ENCODE peak calls at places on chromosomes 11 and 22, in nine cellular contexts. One of them, this sample, is unnamed.

GRCh38 chr11:96254087-96254486 is 88.9 kb downstream of the MAML2 start:
- DNase-seq in cardiac muscle cell: peak; percentile 94
- DNase-seq in upper lobe of right lung: no peak
- DNase-seq in fibroblast of gingiva: no peak
- DNase-seq in RPMI8226: no peak
- DNase-seq in NCI-H1105: no peak
- DNase-seq in stimulated activated CD8-positive, alpha-beta memory T cell treated with anti-CD3 and anti-CD28 coated beads, Interleukin-15, amount 100 ng/mL, for 1 hour: no peak
- DNase-seq in AG10803: peak; percentile 71
- DNase-seq in GM03348: peak; percentile 70
- DNase-seq in this sample: no peak

GRCh38 chr11:46457659-46458058 is 66.1 kb upstream of the CHRM4 start:
- DNase-seq in cardiac muscle cell: peak; percentile 54
- DNase-seq in AG10803: no peak
- DNase-seq in GM03348: no peak
- DNase-seq in stimulated activated CD8-positive, alpha-beta memory T cell treated with anti-CD3 and anti-CD28 coated beads, Interleukin-15, amount 100 ng/mL, for 1 hour: no peak
- DNase-seq in NCI-H1105: no peak
- DNase-seq in RPMI8226: no peak
- DNase-seq in fibroblast of gingiva: peak; percentile 19
- DNase-seq in upper lobe of right lung: peak; percentile 86
- DNase-seq in this sample: no peak

GRCh38 chr11:61757213-61757862 is 4.9 kb downstream of the MYRF start:
- DNase-seq in cardiac muscle cell: no peak
- DNase-seq in AG10803: no peak
- DNase-seq in NCI-H1105: no peak
- DNase-seq in stimulated activated CD8-positive, alpha-beta memory T cell treated with anti-CD3 and anti-CD28 coated beads, Interleukin-15, amount 100 ng/mL, for 1 hour: no peak
- DNase-seq in fibroblast of gingiva: no peak
- DNase-seq in RPMI8226: no peak
- DNase-seq in GM03348: no peak
- DNase-seq in upper lobe of right lung: no peak
- DNase-seq in this sample: no peak

GRCh38 chr22:29129644-29130201 is 56.9 kb downstream of the KREMEN1 start:
- DNase-seq in cardiac muscle cell: no peak
- DNase-seq in upper lobe of right lung: no peak
- DNase-seq in stimulated activated CD8-positive, alpha-beta memory T cell treated with anti-CD3 and anti-CD28 coated beads, Interleukin-15, amount 100 ng/mL, for 1 hour: no peak
- DNase-seq in AG10803: no peak
- DNase-seq in NCI-H1105: peak; percentile 38
- DNase-seq in fibroblast of gingiva: no peak
- DNase-seq in GM03348: no peak
- DNase-seq in RPMI8226: no peak
- DNase-seq in this sample: no peak

GRCh38 chr11:17572359-17572690 is 25.3 kb downstream of the OTOG start:
- DNase-seq in AG10803: no peak
- DNase-seq in NCI-H1105: no peak
- DNase-seq in fibroblast of gingiva: no peak
- DNase-seq in cardiac muscle cell: no peak
- DNase-seq in RPMI8226: no peak
- DNase-seq in upper lobe of right lung: no peak
- DNase-seq in GM03348: no peak
- DNase-seq in stimulated activated CD8-positive, alpha-beta memory T cell treated with anti-CD3 and anti-CD28 coated beads, Interleukin-15, amount 100 ng/mL, for 1 hour: no peak
- DNase-seq in this sample: no peak

GRCh38 chr22:38467904-38468760 is at the start of gene KDELR3:
- DNase-seq in AG10803: peak; percentile 70
- DNase-seq in cardiac muscle cell: peak; percentile 85
- DNase-seq in stimulated activated CD8-positive, alpha-beta memory T cell treated with anti-CD3 and anti-CD28 coated beads, Interleukin-15, amount 100 ng/mL, for 1 hour: no peak
- DNase-seq in NCI-H1105: no peak
- DNase-seq in GM03348: peak; percentile 99
- DNase-seq in fibroblast of gingiva: peak; percentile 62
- DNase-seq in upper lobe of right lung: peak; percentile 86
- DNase-seq in RPMI8226: peak; percentile 49
- DNase-seq in this sample: no peak

GRCh38 chr11:45332486-45332934 is 46.4 kb upstream of the SYT13 start:
- DNase-seq in stimulated activated CD8-positive, alpha-beta memory T cell treated with anti-CD3 and anti-CD28 coated beads, Interleukin-15, amount 100 ng/mL, for 1 hour: no peak
- DNase-seq in NCI-H1105: peak; percentile 48
- DNase-seq in fibroblast of gingiva: no peak
- DNase-seq in GM03348: peak; percentile 82
- DNase-seq in cardiac muscle cell: peak; percentile 66
- DNase-seq in AG10803: peak; percentile 23
- DNase-seq in RPMI8226: peak; percentile 25
- DNase-seq in upper lobe of right lung: no peak
- DNase-seq in this sample: no peak

GRCh38 chr11:7905961-7906429 is 25.1 kb downstream of the OR10A6 start:
- DNase-seq in RPMI8226: peak; percentile 42
- DNase-seq in fibroblast of gingiva: no peak
- DNase-seq in GM03348: no peak
- DNase-seq in upper lobe of right lung: peak; percentile 72
- DNase-seq in AG10803: no peak
- DNase-seq in NCI-H1105: no peak
- DNase-seq in cardiac muscle cell: no peak
- DNase-seq in stimulated activated CD8-positive, alpha-beta memory T cell treated with anti-CD3 and anti-CD28 coated beads, Interleukin-15, amount 100 ng/mL, for 1 hour: no peak
- DNase-seq in this sample: no peak

GRCh38 chr22:45450931-45451651 is 37.6 kb downstream of the RIBC2 start:
- DNase-seq in AG10803: peak; percentile 99
- DNase-seq in GM03348: peak; percentile 87
- DNase-seq in cardiac muscle cell: peak; percentile 88
- DNase-seq in RPMI8226: no peak
- DNase-seq in upper lobe of right lung: no peak
- DNase-seq in NCI-H1105: no peak
- DNase-seq in fibroblast of gingiva: peak; percentile 98
- DNase-seq in stimulated activated CD8-positive, alpha-beta memory T cell treated with anti-CD3 and anti-CD28 coated beads, Interleukin-15, amount 100 ng/mL, for 1 hour: no peak
- DNase-seq in this sample: peak; percentile 28

GRCh38 chr22:45688606-45689080 is 17.0 kb downstream of the ATXN10 start:
- DNase-seq in upper lobe of right lung: no peak
- DNase-seq in RPMI8226: no peak
- DNase-seq in stimulated activated CD8-positive, alpha-beta memory T cell treated with anti-CD3 and anti-CD28 coated beads, Interleukin-15, amount 100 ng/mL, for 1 hour: no peak
- DNase-seq in cardiac muscle cell: peak; percentile 91
- DNase-seq in GM03348: peak; percentile 74
- DNase-seq in AG10803: peak; percentile 92
- DNase-seq in NCI-H1105: no peak
- DNase-seq in fibroblast of gingiva: peak; percentile 79
- DNase-seq in this sample: no peak

GRCh38 chr11:72871089-72871488 is 56.9 kb downstream of the ATG16L2 start:
- DNase-seq in upper lobe of right lung: no peak
- DNase-seq in cardiac muscle cell: peak; percentile 59
- DNase-seq in fibroblast of gingiva: peak; percentile 7
- DNase-seq in NCI-H1105: no peak
- DNase-seq in stimulated activated CD8-positive, alpha-beta memory T cell treated with anti-CD3 and anti-CD28 coated beads, Interleukin-15, amount 100 ng/mL, for 1 hour: no peak
- DNase-seq in GM03348: no peak
- DNase-seq in AG10803: peak; percentile 11
- DNase-seq in RPMI8226: no peak
- DNase-seq in this sample: no peak

GRCh38 chr22:46708766-46709330 is 29.2 kb downstream of the CERK start:
- DNase-seq in upper lobe of right lung: no peak
- DNase-seq in RPMI8226: no peak
- DNase-seq in AG10803: no peak
- DNase-seq in stimulated activated CD8-positive, alpha-beta memory T cell treated with anti-CD3 and anti-CD28 coated beads, Interleukin-15, amount 100 ng/mL, for 1 hour: no peak
- DNase-seq in cardiac muscle cell: no peak
- DNase-seq in fibroblast of gingiva: no peak
- DNase-seq in GM03348: no peak
- DNase-seq in NCI-H1105: no peak
- DNase-seq in this sample: no peak

GRCh38 chr22:42621505-42622002 is 6.9 kb upstream of the POLDIP3 start:
- DNase-seq in GM03348: peak; percentile 90
- DNase-seq in AG10803: peak; percentile 80
- DNase-seq in RPMI8226: peak; percentile 58
- DNase-seq in NCI-H1105: peak; percentile 11
- DNase-seq in fibroblast of gingiva: peak; percentile 73
- DNase-seq in cardiac muscle cell: peak; percentile 72
- DNase-seq in stimulated activated CD8-positive, alpha-beta memory T cell treated with anti-CD3 and anti-CD28 coated beads, Interleukin-15, amount 100 ng/mL, for 1 hour: peak; percentile 20
- DNase-seq in upper lobe of right lung: peak; percentile 88
- DNase-seq in this sample: no peak

GRCh38 chr11:134768463-134768862 is 356.4 kb upstream of the B3GAT1 start:
- DNase-seq in fibroblast of gingiva: no peak
- DNase-seq in RPMI8226: no peak
- DNase-seq in NCI-H1105: no peak
- DNase-seq in AG10803: no peak
- DNase-seq in cardiac muscle cell: no peak
- DNase-seq in GM03348: no peak
- DNase-seq in stimulated activated CD8-positive, alpha-beta memory T cell treated with anti-CD3 and anti-CD28 coated beads, Interleukin-15, amount 100 ng/mL, for 1 hour: no peak
- DNase-seq in upper lobe of right lung: no peak
- DNase-seq in this sample: no peak

GRCh38 chr11:127843483-127844396 is 743.6 kb downstream of the ETS1 start:
- DNase-seq in RPMI8226: peak; percentile 68
- DNase-seq in NCI-H1105: peak; percentile 81
- DNase-seq in stimulated activated CD8-positive, alpha-beta memory T cell treated with anti-CD3 and anti-CD28 coated beads, Interleukin-15, amount 100 ng/mL, for 1 hour: peak; percentile 33
- DNase-seq in GM03348: peak; percentile 84
- DNase-seq in fibroblast of gingiva: no peak
- DNase-seq in cardiac muscle cell: peak; percentile 83
- DNase-seq in upper lobe of right lung: peak; percentile 76
- DNase-seq in AG10803: peak; percentile 71
- DNase-seq in this sample: no peak

GRCh38 chr11:77126156-77126775 is 1.8 kb upstream of the MYO7A start:
- DNase-seq in fibroblast of gingiva: no peak
- DNase-seq in stimulated activated CD8-positive, alpha-beta memory T cell treated with anti-CD3 and anti-CD28 coated beads, Interleukin-15, amount 100 ng/mL, for 1 hour: no peak
- DNase-seq in upper lobe of right lung: no peak
- DNase-seq in cardiac muscle cell: no peak
- DNase-seq in RPMI8226: peak; percentile 37
- DNase-seq in NCI-H1105: no peak
- DNase-seq in GM03348: no peak
- DNase-seq in AG10803: no peak
- DNase-seq in this sample: no peak

GRCh38 chr11:10895285-10895684 is 37.4 kb upstream of the ZBED5 start:
- DNase-seq in upper lobe of right lung: no peak
- DNase-seq in RPMI8226: no peak
- DNase-seq in stimulated activated CD8-positive, alpha-beta memory T cell treated with anti-CD3 and anti-CD28 coated beads, Interleukin-15, amount 100 ng/mL, for 1 hour: no peak
- DNase-seq in NCI-H1105: no peak
- DNase-seq in GM03348: no peak
- DNase-seq in fibroblast of gingiva: peak; percentile 95
- DNase-seq in cardiac muscle cell: no peak
- DNase-seq in AG10803: peak; percentile 81
- DNase-seq in this sample: no peak

GRCh38 chr22:42895087-42895486 is 38.0 kb upstream of the ARFGAP3 start:
- DNase-seq in fibroblast of gingiva: no peak
- DNase-seq in cardiac muscle cell: no peak
- DNase-seq in RPMI8226: no peak
- DNase-seq in stimulated activated CD8-positive, alpha-beta memory T cell treated with anti-CD3 and anti-CD28 coated beads, Interleukin-15, amount 100 ng/mL, for 1 hour: no peak
- DNase-seq in upper lobe of right lung: no peak
- DNase-seq in GM03348: no peak
- DNase-seq in NCI-H1105: no peak
- DNase-seq in AG10803: peak; percentile 5
- DNase-seq in this sample: no peak

GRCh38 chr11:22666700-22667439 is 459 bp downstream of the GAS2 start:
- DNase-seq in NCI-H1105: peak; percentile 36
- DNase-seq in upper lobe of right lung: peak; percentile 68
- DNase-seq in GM03348: peak; percentile 23
- DNase-seq in stimulated activated CD8-positive, alpha-beta memory T cell treated with anti-CD3 and anti-CD28 coated beads, Interleukin-15, amount 100 ng/mL, for 1 hour: no peak
- DNase-seq in fibroblast of gingiva: peak; percentile 5
- DNase-seq in cardiac muscle cell: peak; percentile 54
- DNase-seq in AG10803: no peak
- DNase-seq in RPMI8226: no peak
- DNase-seq in this sample: no peak

GRCh38 chr11:119734788-119735187 is 5.8 kb upstream of the NECTIN1 start:
- DNase-seq in AG10803: no peak
- DNase-seq in GM03348: no peak
- DNase-seq in RPMI8226: no peak
- DNase-seq in cardiac muscle cell: no peak
- DNase-seq in fibroblast of gingiva: no peak
- DNase-seq in upper lobe of right lung: no peak
- DNase-seq in NCI-H1105: peak; percentile 68
- DNase-seq in stimulated activated CD8-positive, alpha-beta memory T cell treated with anti-CD3 and anti-CD28 coated beads, Interleukin-15, amount 100 ng/mL, for 1 hour: no peak
- DNase-seq in this sample: no peak